ENCODE peak calls at places on chromosomes 5 and 9, in four cellular contexts. One of them, this sample, is unnamed.

GRCh38 chr5:7878381-7878873 is 9.5 kb downstream of the MTRR start:
- DNase-seq in HL-60: peak; percentile 58
- DNase-seq in GM23338: no peak
- DNase-seq in heart left ventricle: no peak
- DNase-seq in this sample: no peak

GRCh38 chr9:37984672-37985611 is 81.0 kb upstream of the SLC25A51 start:
- DNase-seq in GM23338: no peak
- DNase-seq in heart left ventricle: peak; percentile 60
- DNase-seq in HL-60: no peak
- DNase-seq in this sample: no peak

GRCh38 chr9:88736136-88736637 is 201.2 kb downstream of the NXNL2 start:
- DNase-seq in HL-60: no peak
- DNase-seq in GM23338: no peak
- DNase-seq in heart left ventricle: no peak
- DNase-seq in this sample: no peak

GRCh38 chr9:93669958-93670207 is 93.5 kb downstream of the PHF2 start:
- DNase-seq in HL-60: no peak
- DNase-seq in heart left ventricle: peak; percentile 11
- DNase-seq in GM23338: no peak
- DNase-seq in this sample: no peak

GRCh38 chr5:6090079-6090654 is 288.2 kb downstream of the MED10 start:
- DNase-seq in HL-60: no peak
- DNase-seq in GM23338: no peak
- DNase-seq in heart left ventricle: no peak
- DNase-seq in this sample: no peak

GRCh38 chr9:98199388-98200033 is 7.1 kb upstream of the CORO2A start:
- DNase-seq in heart left ventricle: no peak
- DNase-seq in HL-60: no peak
- DNase-seq in GM23338: peak; percentile 52
- DNase-seq in this sample: no peak

GRCh38 chr9:122389799-122390481 is 19.1 kb downstream of the PTGS1 start:
- DNase-seq in GM23338: peak; percentile 44
- DNase-seq in HL-60: peak; percentile 52
- DNase-seq in heart left ventricle: no peak
- DNase-seq in this sample: no peak

GRCh38 chr9:131490514-131490913 is 12.2 kb upstream of the POMT1 start:
- DNase-seq in HL-60: no peak
- DNase-seq in heart left ventricle: no peak
- DNase-seq in GM23338: no peak
- DNase-seq in this sample: no peak

GRCh38 chr5:75242067-75242466 is 5.4 kb upstream of the ANKRD31 start:
- DNase-seq in HL-60: no peak
- DNase-seq in heart left ventricle: no peak
- DNase-seq in GM23338: no peak
- DNase-seq in this sample: no peak

GRCh38 chr5:15001512-15001911 is 129.9 kb upstream of the ANKH start:
- DNase-seq in HL-60: no peak
- DNase-seq in heart left ventricle: no peak
- DNase-seq in GM23338: no peak
- DNase-seq in this sample: no peak

GRCh38 chr9:116262421-116262820 is 108.8 kb downstream of the PAPPA start:
- DNase-seq in HL-60: no peak
- DNase-seq in heart left ventricle: no peak
- DNase-seq in GM23338: no peak
- DNase-seq in this sample: no peak

GRCh38 chr5:6544561-6544935 is 88.3 kb downstream of the NSUN2 start:
- DNase-seq in heart left ventricle: no peak
- DNase-seq in GM23338: no peak
- DNase-seq in HL-60: no peak
- DNase-seq in this sample: no peak

GRCh38 chr5:87116821-87117512 is 150.7 kb upstream of the RASA1 start:
- DNase-seq in heart left ventricle: no peak
- DNase-seq in HL-60: no peak
- DNase-seq in GM23338: no peak
- DNase-seq in this sample: no peak

GRCh38 chr5:97764700-97765099 is 581.7 kb upstream of the RIOK2 start:
- DNase-seq in heart left ventricle: no peak
- DNase-seq in HL-60: no peak
- DNase-seq in GM23338: no peak
- DNase-seq in this sample: no peak

GRCh38 chr9:117783828-117784227 is 79.6 kb downstream of the TLR4 start:
- DNase-seq in HL-60: peak; percentile 49
- DNase-seq in GM23338: peak; percentile 6
- DNase-seq in heart left ventricle: no peak
- DNase-seq in this sample: no peak

GRCh38 chr9:76901801-76902200 is 4.1 kb downstream of the PRUNE2 start:
- DNase-seq in GM23338: no peak
- DNase-seq in HL-60: no peak
- DNase-seq in heart left ventricle: no peak
- DNase-seq in this sample: no peak

GRCh38 chr5:53733853-53734252 is 173.4 kb downstream of the NDUFS4 start:
- DNase-seq in HL-60: no peak
- DNase-seq in GM23338: peak; percentile 29
- DNase-seq in heart left ventricle: no peak
- DNase-seq in this sample: no peak

GRCh38 chr5:4699592-4699991 is 440.5 kb upstream of the ADAMTS16 start:
- DNase-seq in GM23338: no peak
- DNase-seq in HL-60: no peak
- DNase-seq in heart left ventricle: no peak
- DNase-seq in this sample: no peak

GRCh38 chr5:120405923-120406322 is 58.2 kb upstream of the PRR16 start:
- DNase-seq in HL-60: no peak
- DNase-seq in GM23338: no peak
- DNase-seq in heart left ventricle: no peak
- DNase-seq in this sample: no peak

GRCh38 chr9:35906923-35907699 is 1.1 kb downstream of the HRCT1 start:
- DNase-seq in HL-60: no peak
- DNase-seq in GM23338: no peak
- DNase-seq in heart left ventricle: peak; percentile 61
- DNase-seq in this sample: no peak

GRCh38 chr5:36073595-36074216 is 7.0 kb upstream of the UGT3A2 start:
- DNase-seq in heart left ventricle: no peak
- DNase-seq in GM23338: peak; percentile 84
- DNase-seq in HL-60: peak; percentile 43
- DNase-seq in this sample: no peak

GRCh38 chr9:7125231-7125630 is 367.5 kb downstream of the KDM4C start:
- DNase-seq in heart left ventricle: no peak
- DNase-seq in HL-60: no peak
- DNase-seq in GM23338: no peak
- DNase-seq in this sample: no peak

GRCh38 chr5:33423018-33423630 is 17.6 kb upstream of the TARS1 start:
- DNase-seq in HL-60: no peak
- DNase-seq in GM23338: peak; percentile 34
- DNase-seq in heart left ventricle: no peak
- DNase-seq in this sample: no peak

GRCh38 chr5:93588586-93589347 is 5.7 kb downstream of the NR2F1 start:
- DNase-seq in heart left ventricle: no peak
- DNase-seq in GM23338: no peak
- DNase-seq in HL-60: no peak
- DNase-seq in this sample: no peak

GRCh38 chr5:140324041-140324833 is 21.3 kb upstream of the PFDN1 start:
- DNase-seq in GM23338: no peak
- DNase-seq in heart left ventricle: no peak
- DNase-seq in HL-60: peak; percentile 49
- DNase-seq in this sample: no peak
- H3K27ac ChIP-seq in GM23338: no peak overlapping the region
- H3K27ac ChIP-seq in heart left ventricle: peak overlapping the region; percentile 81
- H3K27ac ChIP-seq in HL-60: no peak overlapping the region
- H3K27ac ChIP-seq in this sample: no peak overlapping the region

GRCh38 chr5:83470920-83471404 is 582 bp upstream of the VCAN start:
- DNase-seq in HL-60: no peak
- DNase-seq in heart left ventricle: no peak
- DNase-seq in GM23338: peak; percentile 56
- DNase-seq in this sample: no peak
- H3K27ac ChIP-seq in HL-60: no peak overlapping the region
- H3K27ac ChIP-seq in heart left ventricle: no peak overlapping the region
- H3K27ac ChIP-seq in GM23338: peak overlapping the region; percentile 86
- H3K27ac ChIP-seq in this sample: no peak overlapping the region

GRCh38 chr5:155728146-155728856 is 598.7 kb upstream of the SGCD start:
- DNase-seq in GM23338: peak; percentile 72
- DNase-seq in heart left ventricle: peak; percentile 64
- DNase-seq in HL-60: no peak
- DNase-seq in this sample: peak; percentile 36
- H3K27ac ChIP-seq in GM23338: no peak overlapping the region
- H3K27ac ChIP-seq in heart left ventricle: peak overlapping the region; percentile 88
- H3K27ac ChIP-seq in HL-60: no peak overlapping the region
- H3K27ac ChIP-seq in this sample: no peak overlapping the region

DNA sequence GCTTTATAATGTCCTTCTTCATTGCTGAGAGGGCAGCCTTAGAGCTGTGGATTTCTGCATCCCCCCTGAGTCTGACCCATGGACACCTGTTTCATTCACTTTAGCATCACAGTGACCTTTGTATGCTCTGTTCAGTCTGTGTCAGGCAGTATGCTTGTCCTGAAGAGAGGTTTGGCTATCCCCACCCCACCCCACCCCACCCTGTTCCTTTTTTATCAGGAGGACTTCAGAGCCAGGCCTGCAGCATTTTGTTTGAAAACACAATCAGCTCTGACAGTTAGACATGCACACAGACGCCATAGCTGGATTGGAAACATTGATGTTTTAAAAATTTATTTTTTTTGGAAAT is 142.2 kb downstream of the NTRK2 start:
- DNase-seq in HL-60: no peak
- DNase-seq in GM23338: no peak
- DNase-seq in heart left ventricle: no peak
- DNase-seq in this sample: no peak
- H3K27ac ChIP-seq in HL-60: no peak overlapping the region
- H3K27ac ChIP-seq in GM23338: no peak overlapping the region
- H3K27ac ChIP-seq in heart left ventricle: no peak overlapping the region
- H3K27ac ChIP-seq in this sample: no peak overlapping the region

GRCh38 chr5:149452007-149452664 is 73.0 kb upstream of the IL17B start:
- DNase-seq in heart left ventricle: peak; percentile 69
- DNase-seq in HL-60: peak; percentile 39
- DNase-seq in GM23338: peak; percentile 63
- DNase-seq in this sample: no peak

GRCh38 chr5:149452665-149453617 is 73.8 kb upstream of the IL17B start:
- DNase-seq in GM23338: peak; percentile 44
- DNase-seq in HL-60: no peak
- DNase-seq in heart left ventricle: peak; percentile 70
- DNase-seq in this sample: no peak

GRCh38 chr5:149456597-149457392 is 77.7 kb upstream of the IL17B start:
- DNase-seq in GM23338: no peak
- DNase-seq in HL-60: no peak
- DNase-seq in heart left ventricle: no peak
- DNase-seq in this sample: no peak

GRCh38 chr5:149455889-149456409 is 76.9 kb upstream of the IL17B start:
- DNase-seq in HL-60: no peak
- DNase-seq in GM23338: no peak
- DNase-seq in heart left ventricle: peak; percentile 64
- DNase-seq in this sample: no peak

DNA sequence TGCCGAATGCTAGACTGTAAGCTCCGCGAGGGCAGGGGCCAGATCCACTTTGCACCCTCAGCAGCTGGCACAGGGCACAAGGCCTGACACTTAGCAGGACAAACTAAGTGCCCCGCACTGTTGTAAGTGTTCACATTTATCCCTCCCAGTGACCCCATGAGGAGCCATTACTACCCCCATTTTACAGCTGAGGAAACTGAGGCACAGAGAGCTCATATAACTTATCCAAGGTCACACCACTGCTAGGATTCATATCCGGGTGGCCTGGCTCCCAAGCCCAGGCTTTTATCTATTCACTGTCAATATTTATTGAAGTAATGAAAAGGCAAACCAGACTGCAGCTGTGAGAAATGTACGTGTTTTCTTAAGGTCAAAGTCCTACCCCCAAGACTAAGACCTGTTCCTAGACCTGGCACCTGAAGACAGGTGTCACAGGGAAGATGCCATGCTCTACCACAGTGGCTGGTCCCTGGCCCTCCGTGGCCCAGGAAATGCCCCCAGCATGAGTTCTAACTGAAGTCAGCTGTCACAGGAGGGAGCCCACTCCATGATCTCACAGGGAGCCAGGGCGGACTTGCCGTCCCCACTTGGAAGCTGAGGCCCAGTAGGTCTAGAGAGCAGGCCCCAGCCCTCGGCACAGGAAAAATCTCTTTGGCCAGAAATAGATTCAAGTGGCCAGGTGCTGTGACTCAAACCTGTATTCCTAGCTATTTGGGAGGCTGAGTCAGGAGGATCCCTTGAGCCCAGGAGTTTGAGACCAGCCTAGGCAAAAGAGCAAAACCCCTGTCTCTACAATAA is 74.7 kb upstream of the IL17B start:
- DNase-seq in heart left ventricle: no peak
- DNase-seq in HL-60: no peak
- DNase-seq in GM23338: no peak
- DNase-seq in this sample: no peak
- H3K27ac ChIP-seq in heart left ventricle: peak overlapping the region; percentile 91
- H3K27ac ChIP-seq in HL-60: no peak overlapping the region
- H3K27ac ChIP-seq in GM23338: no peak overlapping the region
- H3K27ac ChIP-seq in this sample: no peak overlapping the region

DNA sequence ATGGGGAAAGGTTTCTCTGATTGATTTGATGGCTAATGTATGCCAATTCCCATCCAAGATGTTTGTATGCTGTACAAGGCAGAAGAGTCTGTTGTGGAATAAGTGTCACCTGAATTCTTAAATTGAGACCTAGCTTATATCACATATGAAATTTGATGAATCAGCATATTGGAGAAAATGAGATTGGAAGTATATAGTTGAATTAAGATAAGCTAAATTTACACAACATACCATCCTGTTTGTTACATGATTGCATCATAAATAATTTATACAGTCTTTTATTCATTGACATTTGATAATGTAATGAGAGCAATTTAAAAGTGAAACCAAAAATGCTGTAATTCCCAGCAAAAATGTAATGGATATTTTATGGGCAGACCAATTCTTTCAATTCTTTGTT is 1.1 kb downstream of the CWC27 start:
- DNase-seq in HL-60: no peak
- DNase-seq in GM23338: no peak
- DNase-seq in heart left ventricle: no peak
- DNase-seq in this sample: no peak
- H3K27ac ChIP-seq in HL-60: no peak overlapping the region
- H3K27ac ChIP-seq in GM23338: no peak overlapping the region
- H3K27ac ChIP-seq in heart left ventricle: no peak overlapping the region
- H3K27ac ChIP-seq in this sample: no peak overlapping the region

GRCh38 chr9:137188086-137188489 is 272 bp downstream of the ANAPC2 start:
- DNase-seq in HL-60: no peak
- DNase-seq in heart left ventricle: no peak
- DNase-seq in GM23338: no peak
- DNase-seq in this sample: no peak

GRCh38 chr9:137191245-137191644 is 2.8 kb downstream of the SSNA1 start:
- DNase-seq in heart left ventricle: no peak
- DNase-seq in HL-60: no peak
- DNase-seq in GM23338: no peak
- DNase-seq in this sample: no peak

GRCh38 chr9:137188490-137189296 is at the start of the genes ANAPC2 and SSNA1:
- DNase-seq in GM23338: peak; percentile 90
- DNase-seq in heart left ventricle: peak; percentile 93
- DNase-seq in HL-60: peak; percentile 90
- DNase-seq in this sample: peak; percentile 87

GRCh38 chr9:137190315-137190853 is 1.9 kb downstream of the SSNA1 start:
- DNase-seq in heart left ventricle: no peak
- DNase-seq in GM23338: no peak
- DNase-seq in HL-60: no peak
- DNase-seq in this sample: no peak

GRCh38 chr9:137189297-137190295 is 1.1 kb downstream of the SSNA1 start:
- DNase-seq in heart left ventricle: no peak
- DNase-seq in HL-60: no peak
- DNase-seq in GM23338: no peak
- DNase-seq in this sample: no peak
- H3K27ac ChIP-seq in heart left ventricle: peak overlapping the region; percentile 99
- H3K27ac ChIP-seq in HL-60: peak overlapping the region; percentile 73
- H3K27ac ChIP-seq in GM23338: no peak overlapping the region
- H3K27ac ChIP-seq in this sample: peak overlapping the region; percentile 100

This sample was measured in caudate nucleus.